ENCODE peak calls at places on chromosomes 5 and 9, in four cellular contexts. One of them, this sample, is unnamed.

GRCh38 chr5:42927730-42928129 is 112.4 kb downstream of the ANXA2R start:
- DNase-seq in GM20000: no peak
- DNase-seq in spleen: no peak
- DNase-seq in AG10803: no peak
- DNase-seq in this sample: no peak

GRCh38 chr5:171428849-171429542 is 9.5 kb downstream of the FGF18 start:
- DNase-seq in spleen: peak
- DNase-seq in GM20000: no peak
- DNase-seq in AG10803: no peak
- DNase-seq in this sample: no peak

GRCh38 chr5:106894964-106895363 is 775.8 kb downstream of the EFNA5 start:
- DNase-seq in spleen: no peak
- DNase-seq in AG10803: peak
- DNase-seq in GM20000: no peak
- DNase-seq in this sample: no peak

GRCh38 chr9:16121593-16121992 is 568.8 kb downstream of the CCDC171 start:
- DNase-seq in spleen: no peak
- DNase-seq in AG10803: peak
- DNase-seq in GM20000: no peak
- DNase-seq in this sample: no peak

GRCh38 chr5:132763369-132764036 is 13.5 kb downstream of the SEPTIN8 start:
- DNase-seq in GM20000: no peak
- DNase-seq in spleen: no peak
- DNase-seq in AG10803: no peak
- DNase-seq in this sample: no peak

GRCh38 chr9:7957803-7958202 is 158.2 kb upstream of the DMAC1 start:
- DNase-seq in AG10803: no peak
- DNase-seq in GM20000: no peak
- DNase-seq in spleen: no peak
- DNase-seq in this sample: no peak

GRCh38 chr5:96905864-96906263 is 29.6 kb downstream of the ERAP2 start:
- DNase-seq in AG10803: no peak
- DNase-seq in GM20000: no peak
- DNase-seq in spleen: no peak
- DNase-seq in this sample: no peak

GRCh38 chr5:151202381-151203139 is 21.3 kb downstream of the CCDC69 start:
- DNase-seq in spleen: no peak
- DNase-seq in AG10803: peak
- DNase-seq in GM20000: no peak
- DNase-seq in this sample: no peak

DNA sequence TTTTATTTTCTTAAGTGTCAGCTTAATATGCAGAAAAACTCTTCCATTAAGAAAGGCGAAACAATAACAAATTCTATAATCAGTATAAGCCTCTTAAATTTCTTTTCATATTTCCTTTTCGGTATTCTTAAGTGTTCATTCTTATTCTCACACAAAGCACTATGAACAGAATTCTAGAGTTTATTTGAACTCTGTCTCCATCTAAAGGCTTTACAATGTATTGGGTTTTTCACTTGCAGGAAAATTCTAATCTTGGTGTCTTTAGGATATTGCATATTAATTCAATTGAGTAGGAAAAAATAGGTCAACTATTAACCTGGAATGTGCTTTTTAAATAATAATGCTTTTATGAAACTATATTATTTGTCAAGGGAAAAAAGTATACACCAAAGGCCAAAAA is 166.6 kb downstream of the SLF1 start:
- DNase-seq in GM20000: no peak
- DNase-seq in AG10803: no peak
- DNase-seq in spleen: no peak
- DNase-seq in this sample: no peak
- TF ChIP-seq CTCF in GM20000: no peak
- TF ChIP-seq CTCF in AG10803: peak
- TF ChIP-seq CTCF in spleen: no peak
- TF ChIP-seq CTCF in this sample: no peak

GRCh38 chr5:110402562-110402961 is 323.9 kb downstream of the TMEM232 start:
- DNase-seq in GM20000: no peak
- DNase-seq in spleen: no peak
- DNase-seq in AG10803: no peak
- DNase-seq in this sample: no peak
- TF ChIP-seq CTCF in GM20000: no peak
- TF ChIP-seq CTCF in spleen: no peak
- TF ChIP-seq CTCF in AG10803: no peak
- TF ChIP-seq CTCF in this sample: no peak

DNA sequence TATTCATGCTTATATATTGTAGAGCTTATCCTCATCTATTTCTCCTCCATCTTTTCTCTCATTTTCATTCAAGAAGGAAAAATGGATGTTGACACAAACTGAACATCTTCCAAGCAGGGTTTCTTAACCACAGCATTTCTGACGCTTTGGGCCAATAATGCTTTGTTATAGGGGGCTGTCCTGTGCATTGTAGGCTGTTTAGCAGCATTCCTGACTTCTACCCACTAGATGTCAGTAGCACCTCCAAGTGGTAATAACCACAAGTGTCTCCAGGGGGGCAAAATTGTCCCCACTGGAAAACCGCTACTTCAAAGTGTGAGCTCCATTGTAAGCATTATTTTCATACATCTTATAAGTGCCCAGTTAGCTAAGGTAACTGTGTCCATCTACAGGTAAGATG is 2.6 kb upstream of the TXNDC8 start:
- DNase-seq in GM20000: no peak
- DNase-seq in AG10803: peak
- DNase-seq in spleen: no peak
- DNase-seq in this sample: no peak
- TF ChIP-seq CTCF in GM20000: no peak
- TF ChIP-seq CTCF in AG10803: peak
- TF ChIP-seq CTCF in spleen: no peak
- TF ChIP-seq CTCF in this sample: no peak

GRCh38 chr5:143448518-143448917 is 45.0 kb upstream of the NR3C1 start:
- DNase-seq in GM20000: no peak
- DNase-seq in spleen: no peak
- DNase-seq in AG10803: no peak
- DNase-seq in this sample: no peak
- TF ChIP-seq CTCF in GM20000: peak
- TF ChIP-seq CTCF in spleen: no peak
- TF ChIP-seq CTCF in AG10803: no peak
- TF ChIP-seq CTCF in this sample: no peak

GRCh38 chr5:135724475-135725065 is 109.9 kb upstream of the SLC25A48 start:
- DNase-seq in spleen: no peak
- DNase-seq in AG10803: no peak
- DNase-seq in GM20000: no peak
- DNase-seq in this sample: no peak

GRCh38 chr5:135729582-135729879 is 104.9 kb upstream of the SLC25A48 start:
- DNase-seq in AG10803: no peak
- DNase-seq in GM20000: no peak
- DNase-seq in spleen: no peak
- DNase-seq in this sample: no peak
- TF ChIP-seq CTCF in AG10803: peak
- TF ChIP-seq CTCF in GM20000: no peak
- TF ChIP-seq CTCF in spleen: no peak
- TF ChIP-seq CTCF in this sample: no peak

GRCh38 chr5:79171846-79172245 is 60.2 kb downstream of the BHMT start:
- DNase-seq in spleen: no peak
- DNase-seq in GM20000: no peak
- DNase-seq in AG10803: no peak
- DNase-seq in this sample: no peak

GRCh38 chr5:79172269-79172668 is 60.7 kb downstream of the BHMT start:
- DNase-seq in GM20000: no peak
- DNase-seq in spleen: no peak
- DNase-seq in AG10803: no peak
- DNase-seq in this sample: no peak

GRCh38 chr5:79170661-79171060 is 59.1 kb downstream of the BHMT start:
- DNase-seq in AG10803: no peak
- DNase-seq in spleen: no peak
- DNase-seq in GM20000: no peak
- DNase-seq in this sample: no peak

GRCh38 chr5:79168031-79168430 is 56.4 kb downstream of the BHMT start:
- DNase-seq in spleen: no peak
- DNase-seq in AG10803: no peak
- DNase-seq in GM20000: no peak
- DNase-seq in this sample: no peak

GRCh38 chr5:79173626-79174025 is 62.0 kb downstream of the BHMT start:
- DNase-seq in AG10803: no peak
- DNase-seq in spleen: no peak
- DNase-seq in GM20000: no peak
- DNase-seq in this sample: no peak
- TF ChIP-seq CTCF in AG10803: no peak
- TF ChIP-seq CTCF in spleen: no peak
- TF ChIP-seq CTCF in GM20000: no peak
- TF ChIP-seq CTCF in this sample: no peak

GRCh38 chr9:136949817-136950655 is 2.0 kb upstream of the LCN12 start:
- DNase-seq in GM20000: peak
- DNase-seq in AG10803: peak
- DNase-seq in spleen: peak
- DNase-seq in this sample: peak
- TF ChIP-seq CTCF in GM20000: no peak
- TF ChIP-seq CTCF in AG10803: no peak
- TF ChIP-seq CTCF in spleen: peak
- TF ChIP-seq CTCF in this sample: no peak

DNA sequence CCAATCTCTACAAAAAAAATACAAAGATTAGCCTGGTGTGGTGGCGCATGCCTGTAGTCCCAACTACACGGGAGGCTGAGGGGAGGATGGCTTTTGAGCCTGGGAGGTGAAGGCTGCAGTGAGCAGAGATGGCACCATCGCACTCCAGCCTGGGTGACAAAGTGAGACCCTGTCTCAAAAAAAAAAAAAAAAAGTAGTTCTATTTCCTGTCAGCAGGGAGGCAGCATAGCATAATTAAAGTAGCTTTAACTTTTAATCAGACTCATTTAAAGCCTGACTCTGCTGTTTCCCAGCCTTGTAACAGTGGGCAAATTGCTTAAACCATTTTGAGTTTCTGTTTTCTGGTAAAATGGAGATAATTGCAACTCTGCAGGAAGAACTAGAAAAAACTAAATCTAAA is 31.2 kb downstream of the CNOT6 start:
- DNase-seq in spleen: no peak
- DNase-seq in GM20000: no peak
- DNase-seq in AG10803: no peak
- DNase-seq in this sample: no peak
- TF ChIP-seq CTCF in spleen: no peak
- TF ChIP-seq CTCF in GM20000: no peak
- TF ChIP-seq CTCF in AG10803: no peak
- TF ChIP-seq CTCF in this sample: no peak

DNA sequence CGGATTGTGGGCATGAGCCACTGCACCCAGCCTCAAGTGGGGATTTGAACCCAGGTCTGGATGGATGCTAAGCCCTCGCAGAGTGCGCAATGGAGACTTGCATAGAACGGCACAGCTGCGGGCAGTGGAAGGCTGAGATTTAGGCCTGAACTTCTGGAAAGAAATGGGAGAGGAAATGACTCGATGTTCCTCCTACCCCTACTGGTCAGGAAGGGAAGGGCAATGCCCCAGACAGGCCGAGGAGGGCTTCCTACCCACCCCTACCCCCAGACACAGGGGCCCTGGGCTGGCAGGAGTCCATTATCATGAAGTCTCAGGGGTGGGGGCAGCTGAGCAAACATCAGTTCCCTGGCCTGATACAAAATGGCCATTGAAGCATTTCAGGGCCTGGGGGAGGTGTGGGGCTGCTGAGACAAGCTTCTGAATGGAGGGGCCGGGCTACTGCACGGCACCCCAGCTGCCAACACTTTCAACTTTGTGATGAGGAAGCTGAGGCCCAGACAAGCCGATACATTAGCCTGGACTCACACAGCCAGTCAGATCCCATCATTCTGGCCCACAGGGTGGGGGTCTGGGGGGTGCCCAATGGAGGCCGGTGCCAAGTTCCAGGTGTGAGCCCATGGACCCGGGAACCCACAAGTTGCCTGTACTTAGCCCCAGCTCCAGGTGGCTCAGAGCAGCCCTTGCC is 13.5 kb upstream of the WDR38 start:
- DNase-seq in spleen: no peak
- DNase-seq in AG10803: no peak
- DNase-seq in GM20000: no peak
- DNase-seq in this sample: no peak
- TF ChIP-seq CTCF in spleen: peak
- TF ChIP-seq CTCF in AG10803: peak
- TF ChIP-seq CTCF in GM20000: peak
- TF ChIP-seq CTCF in this sample: no peak

This sample was measured in omental fat pad.